ENCODE peak calls at places on chromosomes 6 and 20, in four cellular contexts. One of them, this sample, is unnamed.

GRCh38 chr6:111361648-111362047 is 121.4 kb downstream of the REV3L start:
- DNase-seq in NCI-H2081: peak; percentile 26
- DNase-seq in WTC11: peak; percentile 49
- DNase-seq in pancreas: no peak
- DNase-seq in this sample: peak; percentile 1

GRCh38 chr20:5887386-5887785 is 62.9 kb downstream of the TRMT6 start:
- DNase-seq in NCI-H2081: no peak
- DNase-seq in WTC11: no peak
- DNase-seq in pancreas: no peak
- DNase-seq in this sample: no peak

GRCh38 chr20:41408986-41409385 is 42.4 kb upstream of the EMILIN3 start:
- DNase-seq in WTC11: no peak
- DNase-seq in pancreas: no peak
- DNase-seq in NCI-H2081: peak; percentile 79
- DNase-seq in this sample: no peak

GRCh38 chr20:32155017-32155965 is 45.8 kb downstream of the TM9SF4 start:
- DNase-seq in NCI-H2081: peak; percentile 35
- DNase-seq in WTC11: peak; percentile 70
- DNase-seq in pancreas: peak; percentile 47
- DNase-seq in this sample: peak; percentile 37

GRCh38 chr6:107185570-107185969 is 70.3 kb upstream of the BEND3 start:
- DNase-seq in pancreas: no peak
- DNase-seq in NCI-H2081: no peak
- DNase-seq in WTC11: no peak
- DNase-seq in this sample: peak; percentile 16

GRCh38 chr6:97025088-97025487 is 100.6 kb downstream of the KLHL32 start:
- DNase-seq in NCI-H2081: no peak
- DNase-seq in pancreas: no peak
- DNase-seq in WTC11: no peak
- DNase-seq in this sample: no peak

GRCh38 chr6:144158133-144158532 is 7.8 kb downstream of the STX11 start:
- DNase-seq in WTC11: no peak
- DNase-seq in NCI-H2081: no peak
- DNase-seq in pancreas: peak; percentile 17
- DNase-seq in this sample: no peak

GRCh38 chr6:30325873-30326445 is 768 bp upstream of the TRIM39 start:
- DNase-seq in WTC11: peak; percentile 58
- DNase-seq in NCI-H2081: peak; percentile 64
- DNase-seq in pancreas: no peak
- DNase-seq in this sample: no peak

GRCh38 chr20:19922716-19923115 is 94.4 kb upstream of the NAA20 start:
- DNase-seq in NCI-H2081: no peak
- DNase-seq in pancreas: no peak
- DNase-seq in WTC11: no peak
- DNase-seq in this sample: no peak

GRCh38 chr6:169955796-169956493 is 204.5 kb downstream of the ERMARD start:
- DNase-seq in pancreas: peak; percentile 0
- DNase-seq in NCI-H2081: no peak
- DNase-seq in WTC11: no peak
- DNase-seq in this sample: no peak

GRCh38 chr20:46179811-46180326 is 61.8 kb downstream of the CD40 start:
- DNase-seq in WTC11: no peak
- DNase-seq in NCI-H2081: no peak
- DNase-seq in pancreas: no peak
- DNase-seq in this sample: no peak

GRCh38 chr6:114714836-114715507 is 372.1 kb upstream of the HS3ST5 start:
- DNase-seq in pancreas: no peak
- DNase-seq in WTC11: no peak
- DNase-seq in NCI-H2081: no peak
- DNase-seq in this sample: no peak

GRCh38 chr20:31712564-31713311 is 9.9 kb downstream of the BCL2L1 start:
- DNase-seq in WTC11: peak; percentile 57
- DNase-seq in pancreas: peak; percentile 86
- DNase-seq in NCI-H2081: peak; percentile 59
- DNase-seq in this sample: no peak

GRCh38 chr6:87941556-87942358 is 105.9 kb upstream of the SPACA1 start:
- DNase-seq in WTC11: no peak
- DNase-seq in pancreas: no peak
- DNase-seq in NCI-H2081: no peak
- DNase-seq in this sample: no peak

GRCh38 chr6:170212956-170213636 is 77.8 kb downstream of the DLL1 start:
- DNase-seq in pancreas: no peak
- DNase-seq in NCI-H2081: no peak
- DNase-seq in WTC11: no peak
- DNase-seq in this sample: no peak

GRCh38 chr6:98958791-98959190 is 11.0 kb upstream of the FBXL4 start:
- DNase-seq in WTC11: no peak
- DNase-seq in NCI-H2081: no peak
- DNase-seq in pancreas: no peak
- DNase-seq in this sample: no peak

GRCh38 chr6:83019741-83020140 is 45.9 kb downstream of the UBE3D start:
- DNase-seq in WTC11: no peak
- DNase-seq in NCI-H2081: no peak
- DNase-seq in pancreas: no peak
- DNase-seq in this sample: no peak

GRCh38 chr20:23995905-23996666 is 7.5 kb upstream of the GGTLC1 start:
- DNase-seq in pancreas: peak; percentile 24
- DNase-seq in NCI-H2081: peak; percentile 41
- DNase-seq in WTC11: no peak
- DNase-seq in this sample: no peak

GRCh38 chr6:30206799-30207618 is 6.2 kb downstream of the TRIM26 start:
- DNase-seq in pancreas: no peak
- DNase-seq in NCI-H2081: no peak
- DNase-seq in WTC11: no peak
- DNase-seq in this sample: no peak

GRCh38 chr6:37083243-37084138 is 78.0 kb downstream of the FGD2 start:
- DNase-seq in NCI-H2081: no peak
- DNase-seq in WTC11: no peak
- DNase-seq in pancreas: peak; percentile 55
- DNase-seq in this sample: no peak

GRCh38 chr6:66825539-66825938 is 1118.5 kb upstream of the EYS start:
- DNase-seq in pancreas: no peak
- DNase-seq in NCI-H2081: no peak
- DNase-seq in WTC11: no peak
- DNase-seq in this sample: no peak

GRCh38 chr20:366042-366718 is 14.4 kb upstream of the TRIB3 start:
- DNase-seq in WTC11: no peak
- DNase-seq in NCI-H2081: no peak
- DNase-seq in pancreas: no peak
- DNase-seq in this sample: no peak

GRCh38 chr20:53081916-53082863 is 110.0 kb downstream of the TSHZ2 start:
- DNase-seq in WTC11: no peak
- DNase-seq in NCI-H2081: no peak
- DNase-seq in pancreas: no peak
- DNase-seq in this sample: no peak

GRCh38 chr6:44735631-44735963 is 348.1 kb downstream of the CDC5L start:
- DNase-seq in WTC11: no peak
- DNase-seq in pancreas: no peak
- DNase-seq in NCI-H2081: no peak
- DNase-seq in this sample: no peak

GRCh38 chr6:165704001-165704748 is 41.1 kb upstream of the PDE10A start:
- DNase-seq in pancreas: no peak
- DNase-seq in NCI-H2081: no peak
- DNase-seq in WTC11: no peak
- DNase-seq in this sample: no peak

GRCh38 chr6:121630716-121631115 is 195.3 kb downstream of the GJA1 start:
- DNase-seq in NCI-H2081: no peak
- DNase-seq in pancreas: no peak
- DNase-seq in WTC11: no peak
- DNase-seq in this sample: no peak

GRCh38 chr6:123398072-123398471 is 238.7 kb downstream of the TRDN start:
- DNase-seq in WTC11: no peak
- DNase-seq in NCI-H2081: no peak
- DNase-seq in pancreas: no peak
- DNase-seq in this sample: no peak

GRCh38 chr6:33981861-33982260 is 164.0 kb downstream of the GRM4 start:
- DNase-seq in pancreas: no peak
- DNase-seq in NCI-H2081: no peak
- DNase-seq in WTC11: no peak
- DNase-seq in this sample: no peak

GRCh38 chr6:150987371-150987828 is 121.9 kb downstream of the MTHFD1L start:
- DNase-seq in NCI-H2081: no peak
- DNase-seq in pancreas: no peak
- DNase-seq in WTC11: no peak
- DNase-seq in this sample: no peak

GRCh38 chr20:56646599-56646998 is 17.5 kb downstream of the TFAP2C start:
- DNase-seq in WTC11: no peak
- DNase-seq in NCI-H2081: no peak
- DNase-seq in pancreas: no peak
- DNase-seq in this sample: no peak

GRCh38 chr20:21272279-21272678 is 30.9 kb upstream of the XRN2 start:
- DNase-seq in pancreas: no peak
- DNase-seq in WTC11: no peak
- DNase-seq in NCI-H2081: no peak
- DNase-seq in this sample: no peak

This sample was measured in NCI-H2107.